ENCODE peak calls at places on chromosome 15, in ten cellular contexts. Z is CD4-positive, CD25-positive, alpha-beta regulatory T cell; P is activated T-helper 9 cell treated with anti-CD3 and anti-CD28 coated beads, Interleukin-2, amount 50 U/mL, for 16 hours; B is C1 segment of cervical spinal cord; V is dorsolateral prefrontal cortex; U is psoas muscle; M is HEK293T; A is BE2C; O is aorta; Y is activated naive CD4-positive, alpha-beta T cell treated with Interleukin-2 at 50 U/mL for 16 hours. C is an unnamed sample.

GRCh38 chr15:95365615-95366107 is 964.8 kb upstream of the NR2F2 start:
- DNase-seq in Z (no peak), P (no peak), B (no peak), V (no peak), U (no peak), M (peak), A (no peak), O (no peak), Y (no peak), C (no peak)

GRCh38 chr15:75037685-75038084 is 14.3 kb downstream of the PPCDC start:
- DNase-seq in Z (no peak), P (no peak), B (no peak), V (no peak), U (no peak), M (no peak), A (no peak), O (no peak), Y (no peak), C (peak)

GRCh38 chr15:94331731-94332130 is 100.4 kb downstream of the MCTP2 start:
- DNase-seq in Z (no peak), P (no peak), B (no peak), V (no peak), U (no peak), M (no peak), A (no peak), O (no peak), Y (no peak), C (no peak)

GRCh38 chr15:84821501-84822021 is 4.4 kb downstream of the ALPK3 start:
- DNase-seq in Z (no peak), P (no peak), B (no peak), V (no peak), U (no peak), M (no peak), A (no peak), O (no peak), Y (no peak), C (no peak)

GRCh38 chr15:57559875-57560274 is 31.8 kb upstream of the MYZAP start:
- DNase-seq in Z (peak), P (peak), B (no peak), V (peak), U (peak), M (peak), A (peak), O (peak), Y (peak), C (peak)

GRCh38 chr15:59216911-59217310 is 10.3 kb downstream of the LDHAL6B start:
- DNase-seq in Z (no peak), P (no peak), B (no peak), V (no peak), U (no peak), M (no peak), A (no peak), O (no peak), Y (no peak), C (no peak)

GRCh38 chr15:63943829-63944680 is 102.2 kb downstream of the DAPK2 start:
- DNase-seq in Z (no peak), P (no peak), B (no peak), V (no peak), U (no peak), M (no peak), A (no peak), O (no peak), Y (no peak), C (no peak)

GRCh38 chr15:34799149-34799824 is 3.9 kb upstream of the ACTC1 start:
- DNase-seq in Z (no peak), P (no peak), B (no peak), V (no peak), U (peak), M (no peak), A (peak), O (peak), Y (no peak), C (peak)

GRCh38 chr15:94610069-94610863 is 378.9 kb downstream of the MCTP2 start:
- DNase-seq in Z (no peak), P (no peak), B (no peak), V (no peak), U (no peak), M (no peak), A (no peak), O (no peak), Y (no peak), C (no peak)

GRCh38 chr15:41790756-41791546 is 16.7 kb downstream of the MAPKBP1 start:
- DNase-seq in Z (no peak), P (no peak), B (no peak), V (no peak), U (no peak), M (no peak), A (no peak), O (no peak), Y (no peak), C (peak)

GRCh38 chr15:76060098-76060989 is 559 bp downstream of the TMEM266 start:
- DNase-seq in Z (no peak), P (peak), B (no peak), V (no peak), U (no peak), M (no peak), A (no peak), O (no peak), Y (peak), C (no peak)

GRCh38 chr15:61828008-61828407 is 232.2 kb downstream of the VPS13C start:
- DNase-seq in Z (no peak), P (no peak), B (no peak), V (no peak), U (no peak), M (no peak), A (peak), O (no peak), Y (no peak), C (no peak)

GRCh38 chr15:69887553-69887952 is 210.2 kb downstream of the TLE3 start:
- DNase-seq in Z (no peak), P (no peak), B (no peak), V (no peak), U (no peak), M (no peak), A (no peak), O (no peak), Y (no peak), C (no peak)

GRCh38 chr15:33735637-33736247 is 232.6 kb upstream of the CHRM5 start:
- DNase-seq in Z (no peak), P (no peak), B (no peak), V (no peak), U (no peak), M (peak), A (peak), O (no peak), Y (no peak), C (peak)